ENCODE peak calls at places on chromosomes 3 and 15, in five cellular contexts. Y is stimulated activated CD4-positive, alpha-beta T cell treated with anti-CD3 and anti-CD28 coated beads, Interleukin-4, amount 100 ng/mL, for 24 hours; D is activated B cell treated with CpG ODN at 0.5 μM for 24 hours; I is non-pigmented ciliary epithelial cell; J is heart right ventricle. X is an unnamed sample.

GRCh38 chr3:43298292-43298691 is 12.0 kb downstream of the SNRK start:
- DNase-seq in Y (no peak), D (no peak), I (no peak), J (no peak), X (no peak)

GRCh38 chr15:43293402-43293801 is 26.7 kb upstream of the TGM5 start:
- DNase-seq in Y (no peak), D (no peak), I (no peak), J (no peak), X (no peak)

GRCh38 chr3:109806929-109807328 is 469.6 kb upstream of the DPPA4 start:
- DNase-seq in Y (peak; percentile 57), D (no peak), I (peak; percentile 30), J (no peak), X (no peak)

GRCh38 chr3:151599103-151599672 is 134.5 kb upstream of the AADACL2 start:
- DNase-seq in Y (no peak), D (no peak), I (no peak), J (no peak), X (no peak)

GRCh38 chr3:126014252-126014651 is 45.3 kb downstream of the ROPN1B start:
- DNase-seq in Y (no peak), D (no peak), I (no peak), J (no peak), X (peak; percentile 11)

GRCh38 chr15:29827421-29827820 is 5.2 kb upstream of the TJP1 start:
- DNase-seq in Y (no peak), D (no peak), I (no peak), J (no peak), X (no peak)

GRCh38 chr3:43319364-43319763 is 33.0 kb downstream of the SNRK start:
- DNase-seq in Y (no peak), D (no peak), I (no peak), J (peak; percentile 24), X (no peak)

GRCh38 chr3:50708620-50709019 is 33.9 kb downstream of the DOCK3 start:
- DNase-seq in Y (no peak), D (no peak), I (no peak), J (peak; percentile 16), X (no peak)

GRCh38 chr3:132660745-132661067 is 577 bp downstream of the UBA5 start:
- DNase-seq in Y (no peak), D (no peak), I (no peak), J (no peak), X (no peak)

GRCh38 chr3:108103971-108104797 is 13.4 kb upstream of the CD47 start:
- DNase-seq in Y (no peak), D (no peak), I (no peak), J (no peak), X (no peak)

GRCh38 chr15:100877551-100877950 is 2.1 kb upstream of the ALDH1A3 start:
- DNase-seq in Y (no peak), D (no peak), I (no peak), J (no peak), X (no peak)

GRCh38 chr3:149198611-149199010 is 23.0 kb downstream of the CP start:
- DNase-seq in Y (no peak), D (no peak), I (peak; percentile 45), J (no peak), X (no peak)

GRCh38 chr15:41584636-41585139 is 25.7 kb downstream of the TYRO3 start:
- DNase-seq in Y (no peak), D (no peak), I (no peak), J (no peak), X (no peak)

GRCh38 chr3:173755161-173755560 is 357.6 kb downstream of the NLGN1 start:
- DNase-seq in Y (no peak), D (no peak), I (no peak), J (no peak), X (no peak)

GRCh38 chr3:141401584-141402475 is 33.5 kb downstream of the ZBTB38 start:
- DNase-seq in Y (peak; percentile 33), D (peak; percentile 69), I (no peak), J (peak; percentile 71), X (no peak)

GRCh38 chr3:99884484-99884883 is 66.8 kb downstream of the CMSS1 start:
- DNase-seq in Y (no peak), D (no peak), I (no peak), J (no peak), X (no peak)

GRCh38 chr3:69823710-69824109 is 84.4 kb downstream of the MITF start:
- DNase-seq in Y (no peak), D (no peak), I (no peak), J (no peak), X (no peak)

GRCh38 chr3:150388468-150389418 is 19.4 kb upstream of the TSC22D2 start:
- DNase-seq in Y (no peak), D (no peak), I (no peak), J (no peak), X (no peak)

GRCh38 chr15:74013374-74013893 is 18.9 kb downstream of the PML start:
- DNase-seq in Y (no peak), D (no peak), I (no peak), J (no peak), X (no peak)

GRCh38 chr3:188948658-188949400 is 222.9 kb upstream of the TPRG1 start:
- DNase-seq in Y (no peak), D (no peak), I (peak; percentile 99), J (no peak), X (no peak)

GRCh38 chr15:63977102-63977501 is 69.2 kb downstream of the DAPK2 start:
- DNase-seq in Y (no peak), D (no peak), I (no peak), J (no peak), X (no peak)

GRCh38 chr3:195236801-195237570 is 34.0 kb downstream of the XXYLT1 start:
- DNase-seq in Y (no peak), D (peak; percentile 1), I (no peak), J (no peak), X (no peak)

GRCh38 chr15:29451201-29451781 is 181.7 kb upstream of the NSMCE3 start:
- DNase-seq in Y (no peak), D (no peak), I (no peak), J (no peak), X (no peak)

GRCh38 chr3:31748281-31749245 is 215.8 kb downstream of the STT3B start:
- DNase-seq in Y (no peak), D (no peak), I (no peak), J (no peak), X (no peak)

GRCh38 chr3:167650459-167650858 is 3.3 kb downstream of the WDR49 start:
- DNase-seq in Y (no peak), D (no peak), I (no peak), J (no peak), X (no peak)

GRCh38 chr15:64571857-64572291 is 111.5 kb downstream of the ZNF609 start:
- DNase-seq in Y (no peak), D (no peak), I (no peak), J (no peak), X (no peak)

GRCh38 chr15:77521206-77521605 is 100.5 kb downstream of the HMG20A start:
- DNase-seq in Y (no peak), D (no peak), I (no peak), J (no peak), X (no peak)

GRCh38 chr3:32109256-32109655 is 2.8 kb downstream of the GPD1L start:
- DNase-seq in Y (no peak), D (no peak), I (no peak), J (peak; percentile 91), X (no peak)

GRCh38 chr3:126109146-126109859 is 25.4 kb upstream of the SLC41A3 start:
- DNase-seq in Y (no peak), D (no peak), I (no peak), J (no peak), X (no peak)

GRCh38 chr15:40325188-40325587 is 1.7 kb downstream of the INAFM2 start:
- DNase-seq in Y (no peak), D (no peak), I (no peak), J (no peak), X (no peak)

GRCh38 chr15:29106116-29106515 is 163.5 kb downstream of the NSMCE3 start:
- DNase-seq in Y (no peak), D (no peak), I (no peak), J (no peak), X (no peak)

GRCh38 chr3:46960081-46960701 is 16.4 kb downstream of the CCDC12 start:
- DNase-seq in Y (no peak), D (no peak), I (no peak), J (no peak), X (no peak)

GRCh38 chr15:58758141-58758540 is 8.6 kb upstream of the ADAM10 start:
- DNase-seq in Y (no peak), D (no peak), I (no peak), J (no peak), X (no peak)

GRCh38 chr3:144756704-144757440 is 785.2 kb downstream of the DIPK2A start:
- DNase-seq in Y (no peak), D (no peak), I (no peak), J (no peak), X (no peak)

GRCh38 chr15:29765234-29765841 is 56.9 kb downstream of the TJP1 start:
- DNase-seq in Y (no peak), D (no peak), I (no peak), J (no peak), X (no peak)

GRCh38 chr3:17742837-17743659 is 617 bp upstream of the TBC1D5 start:
- DNase-seq in Y (no peak), D (peak; percentile 91), I (peak; percentile 84), J (no peak), X (peak; percentile 97)

GRCh38 chr3:127894461-127894860 is 20.6 kb upstream of the KBTBD12 start:
- DNase-seq in Y (no peak), D (no peak), I (no peak), J (no peak), X (no peak)

X was measured in brain pericyte.